ENCODE peak calls at places on chromosomes 5 and 9, in eight cellular contexts. F is hepatocyte, R is GM23338, U is AG04450, E is uterus, Y is lung, D is prostate gland, L is body of pancreas. X is an unnamed sample. For H3K27me3, the result is how much of the 10 kb centered on the place peaks cover.

GRCh38 chr9:123149067-123149466 is 115.6 kb downstream of the GPR21 start:
- DNase-seq in F (no peak), L (no peak), R (no peak), Y (no peak), D (no peak), E (no peak), U (no peak), X (no peak)

GRCh38 chr5:147361441-147362175 is 126.8 kb downstream of the STK32A start:
- DNase-seq in E (no peak), R (no peak), Y (no peak), L (no peak), D (no peak), F (no peak), U (no peak), X (no peak)

GRCh38 chr9:99040911-99041582 is 63.9 kb upstream of the TGFBR1 start:
- DNase-seq in L (no peak), F (peak), U (peak), E (no peak), Y (no peak), R (peak), D (no peak), X (no peak)

GRCh38 chr5:1546556-1546955 is 22.8 kb upstream of the LPCAT1 start:
- DNase-seq in D (no peak), F (no peak), R (no peak), Y (peak), E (peak), U (no peak), L (peak), X (peak)

GRCh38 chr9:101387871-101388506 is 3.2 kb upstream of the BAAT start:
- DNase-seq in U (no peak), R (peak), D (no peak), L (peak), E (no peak), F (peak), Y (no peak), X (peak)

GRCh38 chr9:76150016-76150415 is 244.2 kb downstream of the RFK start:
- DNase-seq in E (no peak), Y (no peak), U (no peak), F (no peak), R (no peak), D (no peak), L (no peak), X (no peak)

GRCh38 chr9:82991684-82992083 is 71.3 kb downstream of the RASEF start:
- DNase-seq in E (no peak), L (no peak), D (peak), F (peak), R (no peak), U (no peak), Y (no peak), X (no peak)

GRCh38 chr9:129197978-129198736 is 20.1 kb upstream of the IER5L start:
- DNase-seq in D (no peak), R (peak), E (peak), Y (no peak), L (no peak), U (peak), F (peak), X (peak)

GRCh38 chr5:141758316-141758965 is 76.4 kb upstream of the ARAP3 start:
- DNase-seq in Y (no peak), F (peak), E (no peak), D (no peak), R (peak), U (no peak), L (no peak), X (no peak)

GRCh38 chr9:138071292-138071691 is 193.7 kb downstream of the CACNA1B start:
- DNase-seq in E (peak), F (no peak), D (no peak), R (no peak), L (peak), Y (no peak), U (no peak), X (no peak)

GRCh38 chr9:893843-894420 is 52.4 kb downstream of the DMRT1 start:
- DNase-seq in F (peak), L (peak), R (peak), E (peak), D (peak), Y (peak), U (peak), X (peak)

DNA sequence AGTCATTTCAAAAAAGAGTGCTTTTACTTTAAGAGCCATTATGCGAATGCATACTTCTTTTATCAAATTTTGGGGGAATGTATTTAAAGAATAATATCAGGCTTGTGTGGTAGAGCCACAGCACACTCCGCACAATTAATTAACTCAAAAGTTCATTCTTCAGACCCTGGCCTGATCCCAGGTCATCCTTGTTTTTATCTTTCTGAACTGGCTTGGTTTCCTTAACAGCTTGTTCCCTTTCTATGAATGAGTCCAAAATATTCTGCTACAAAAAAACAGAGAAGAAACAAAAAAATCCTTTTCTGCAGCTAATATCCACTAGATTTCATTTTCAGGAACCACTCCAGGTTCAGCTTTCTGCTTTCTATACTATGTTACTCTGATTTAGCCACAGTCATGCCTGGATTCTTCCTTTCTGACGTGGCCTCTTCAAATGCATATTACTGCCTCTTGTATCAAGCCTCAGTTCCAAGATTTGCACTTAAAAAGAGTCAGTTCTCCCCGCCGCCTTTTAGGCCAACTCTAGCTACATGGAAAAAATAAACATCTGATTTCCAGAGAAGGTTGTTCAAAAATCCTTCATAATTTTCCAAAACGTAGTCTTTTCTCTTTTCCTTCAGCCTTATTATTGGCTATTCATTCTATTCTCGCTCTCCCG is 45.5 kb upstream of the CDH9 start:
- DNase-seq in Y (no peak), D (no peak), F (no peak), E (no peak), R (peak), L (no peak), U (no peak), X (no peak)
- H3K27me3 ChIP-seq in Y (under half), D (under half), F (under half), E (under half), R (under half), L (under half), U (under half), X (under half)

GRCh38 chr9:36897019-36897418 is 137.0 kb downstream of the PAX5 start:
- DNase-seq in L (peak), F (no peak), U (no peak), Y (no peak), R (no peak), E (no peak), D (no peak), X (no peak)
- H3K27me3 ChIP-seq in L (under half), F (under half), U (under half), Y (under half), R (under half), E (under half), D (under half), X (under half)

GRCh38 chr9:114012126-114012525 is 66.0 kb downstream of the AMBP start:
- DNase-seq in R (no peak), E (no peak), Y (no peak), L (no peak), F (no peak), U (no peak), D (no peak), X (no peak)
- H3K27me3 ChIP-seq in R (under half), E (under half), Y (under half), L (under half), F (under half), U (under half), D (under half), X (under half)

GRCh38 chr9:14323083-14323968 is 9.4 kb upstream of the NFIB start:
- DNase-seq in F (no peak), R (no peak), U (no peak), E (no peak), L (no peak), Y (no peak), D (no peak), X (no peak)

GRCh38 chr9:14322211-14323082 is 8.5 kb upstream of the NFIB start:
- DNase-seq in L (peak), F (peak), E (peak), Y (peak), U (no peak), R (peak), D (peak), X (peak)

GRCh38 chr9:14320272-14321245 is 6.6 kb upstream of the NFIB start:
- DNase-seq in R (no peak), U (peak), L (no peak), E (no peak), F (no peak), Y (no peak), D (no peak), X (peak)

GRCh38 chr9:14323969-14324366 is 10.0 kb upstream of the NFIB start:
- DNase-seq in U (no peak), D (no peak), E (no peak), L (no peak), F (no peak), Y (no peak), R (no peak), X (no peak)

GRCh38 chr9:14321517-14322125 is 7.7 kb upstream of the NFIB start:
- DNase-seq in E (no peak), F (no peak), Y (no peak), U (no peak), D (no peak), L (no peak), R (peak), X (no peak)
- H3K27me3 ChIP-seq in E (under half), F (under half), Y (under half), U (under half), D (under half), L (under half), R (half or more), X (under half)

GRCh38 chr9:97864396-97864795 is 11.4 kb downstream of the FOXE1 start:
- DNase-seq in D (no peak), L (no peak), F (no peak), U (no peak), E (no peak), R (no peak), Y (no peak), X (no peak)
- H3K27me3 ChIP-seq in D (under half), L (under half), F (under half), U (under half), E (under half), R (half or more), Y (under half), X (under half)

GRCh38 chr9:87876708-87877107 is 6.0 kb upstream of the SPATA31E1 start:
- DNase-seq in D (peak), R (no peak), Y (no peak), E (no peak), L (no peak), U (no peak), F (no peak), X (no peak)
- H3K27me3 ChIP-seq in D (under half), R (under half), Y (under half), E (under half), L (under half), U (under half), F (under half), X (under half)

DNA sequence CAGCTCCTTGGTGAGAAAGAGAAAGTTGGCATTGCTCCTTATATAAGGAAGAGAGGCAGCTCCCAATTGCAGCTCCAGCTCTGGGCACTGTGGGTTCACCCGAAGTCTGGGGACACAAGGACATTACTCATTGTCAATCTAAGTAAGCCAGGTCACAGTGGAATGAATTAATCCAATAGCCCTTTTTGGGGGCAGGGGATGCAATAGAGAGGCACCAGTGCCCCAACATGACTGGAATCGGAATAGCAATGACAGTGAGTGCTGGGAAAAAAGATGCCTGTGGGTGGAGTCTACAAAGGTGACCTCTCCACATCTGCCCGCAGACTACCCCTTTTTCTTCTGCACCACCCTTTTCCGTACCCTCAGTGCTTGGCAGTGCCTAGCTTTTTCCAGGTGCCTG is 11.1 kb upstream of the NEUROG1 start:
- DNase-seq in F (no peak), D (no peak), E (no peak), R (no peak), U (no peak), Y (no peak), L (no peak), X (no peak)
- H3K27me3 ChIP-seq in F (half or more), D (under half), E (under half), R (half or more), U (half or more), Y (under half), L (under half), X (under half)

DNA sequence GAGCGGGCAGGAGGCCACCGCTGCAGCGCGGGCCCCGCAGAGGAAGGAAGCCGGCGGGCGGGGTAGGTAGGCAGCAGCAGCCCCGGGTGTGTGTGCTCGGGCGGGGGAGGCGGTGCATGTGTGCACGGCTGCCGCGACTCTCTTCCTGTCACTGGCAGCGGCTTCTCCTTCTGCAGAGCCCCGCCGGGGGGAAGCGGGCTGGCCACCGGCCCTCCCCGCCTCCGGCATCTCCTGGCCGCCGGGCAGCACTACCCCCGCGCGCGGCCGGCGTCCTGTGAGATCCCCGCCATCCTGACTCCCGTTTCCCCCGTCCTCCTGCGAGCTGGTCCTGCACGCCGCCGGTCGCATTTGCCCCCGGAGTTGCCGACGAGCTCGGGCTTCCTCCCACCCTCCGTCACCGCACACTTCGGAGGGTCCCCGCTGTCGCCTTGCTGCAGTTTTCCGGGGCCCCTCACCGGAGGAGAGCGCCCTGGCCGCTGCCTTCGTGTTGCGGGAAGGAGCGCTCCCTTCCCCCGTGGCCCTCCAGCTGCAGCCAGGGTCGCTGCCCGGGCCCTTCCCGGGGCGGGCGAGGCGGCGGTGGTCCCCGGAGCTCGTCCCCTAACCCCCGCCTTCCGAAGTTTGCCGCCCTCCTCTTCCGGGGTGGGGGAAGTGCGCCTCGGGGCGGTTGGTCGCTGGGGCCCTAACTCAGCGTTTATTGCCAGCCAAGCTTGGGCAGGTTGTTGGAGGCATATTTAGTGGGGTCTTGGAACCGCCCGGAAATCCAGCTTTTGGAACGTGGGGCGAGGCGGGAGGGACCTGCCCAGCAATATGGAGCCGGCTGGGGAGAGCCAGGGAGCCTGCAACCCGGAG is 556 bp downstream of the PIK3R1 start:
- DNase-seq in F (peak), Y (peak), U (no peak), D (peak), R (peak), E (peak), L (peak), X (peak)
- H3K27me3 ChIP-seq in F (under half), Y (under half), U (under half), D (under half), R (half or more), E (under half), L (under half), X (under half)